ENCODE peak calls at places on chromosome 20, in six cellular contexts. E is ovary, G is PC-9, F is Panc1, O is neural progenitor cell, K is cardiac fibroblast. U is an unnamed sample.

GRCh38 chr20:37120497-37120896 is 24.7 kb upstream of the RBL1 start:
- DNase-seq in E (no peak), G (no peak), F (no peak), O (no peak), K (no peak), U (no peak)

GRCh38 chr20:31605902-31606677 is 1.0 kb downstream of the ID1 start:
- DNase-seq in E (peak; percentile 58), G (no peak), F (no peak), O (peak; percentile 69), K (peak; percentile 32), U (no peak)

GRCh38 chr20:41139227-41140093 is 2.1 kb downstream of the PLCG1 start:
- DNase-seq in E (no peak), G (no peak), F (no peak), O (no peak), K (no peak), U (no peak)

GRCh38 chr20:62248890-62249560 is 10.7 kb downstream of the OSBPL2 start:
- DNase-seq in E (no peak), G (no peak), F (no peak), O (no peak), K (no peak), U (no peak)

GRCh38 chr20:39328347-39328746 is 366.2 kb downstream of the DHX35 start:
- DNase-seq in E (no peak), G (no peak), F (no peak), O (no peak), K (no peak), U (no peak)

GRCh38 chr20:20084296-20084752 is 32.0 kb downstream of the CFAP61 start:
- DNase-seq in E (no peak), G (no peak), F (no peak), O (no peak), K (no peak), U (no peak)

GRCh38 chr20:46581386-46581785 is 30.9 kb upstream of the OCSTAMP start:
- DNase-seq in E (no peak), G (no peak), F (no peak), O (no peak), K (no peak), U (no peak)

GRCh38 chr20:18138266-18138582 is 561 bp downstream of the KAT14 start:
- DNase-seq in E (no peak), G (no peak), F (no peak), O (no peak), K (no peak), U (no peak)

GRCh38 chr20:35055445-35056276 is 36.9 kb downstream of the TRPC4AP start:
- DNase-seq in E (no peak), G (no peak), F (no peak), O (no peak), K (peak; percentile 70), U (no peak)

GRCh38 chr20:5770987-5771318 is 20.8 kb downstream of the SHLD1 start:
- DNase-seq in E (no peak), G (no peak), F (no peak), O (no peak), K (no peak), U (no peak)

GRCh38 chr20:33065785-33066184 is 12.1 kb downstream of the BPIFB3 start:
- DNase-seq in E (no peak), G (no peak), F (no peak), O (no peak), K (no peak), U (no peak)

DNA sequence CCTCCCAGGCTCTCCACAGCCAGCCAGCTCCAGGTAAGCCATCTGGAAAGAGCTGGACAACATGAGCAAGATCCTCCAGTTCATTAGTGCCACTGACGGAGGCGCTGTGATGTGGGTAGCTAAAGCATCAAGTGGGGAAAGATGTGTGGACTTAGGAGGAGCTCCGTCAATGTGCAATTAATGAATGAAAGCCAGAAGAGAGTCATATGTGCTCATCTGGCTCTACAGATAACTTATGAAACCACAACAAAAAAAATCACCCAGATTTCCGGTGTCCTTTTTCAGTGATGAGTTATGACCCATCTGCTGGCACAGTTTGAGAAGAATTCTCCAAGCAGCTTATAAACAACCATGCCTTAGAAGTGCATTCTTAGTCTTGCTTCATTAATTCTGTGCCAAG is 311.7 kb upstream of the PLCB4 start:
- DNase-seq in E (no peak), G (no peak), F (no peak), O (no peak), K (peak; percentile 84), U (no peak)
- TF ChIP-seq CTCF in E (no peak), G (no peak), F (no peak), O (no peak), K (peak; percentile 2), U (no peak)

GRCh38 chr20:22582960-22583772 is 1.2 kb downstream of the FOXA2 start:
- DNase-seq in E (no peak), G (no peak), F (no peak), O (peak; percentile 66), K (no peak), U (no peak)

GRCh38 chr20:22579711-22580697 is 4.4 kb downstream of the FOXA2 start:
- DNase-seq in E (no peak), G (no peak), F (no peak), O (peak; percentile 45), K (no peak), U (no peak)

GRCh38 chr20:22582386-22582959 is 1.9 kb downstream of the FOXA2 start:
- DNase-seq in E (no peak), G (no peak), F (no peak), O (peak; percentile 45), K (no peak), U (no peak)

GRCh38 chr20:22583773-22584629 is at the start of gene FOXA2:
- DNase-seq in E (no peak), G (no peak), F (no peak), O (peak; percentile 61), K (no peak), U (no peak)

DNA sequence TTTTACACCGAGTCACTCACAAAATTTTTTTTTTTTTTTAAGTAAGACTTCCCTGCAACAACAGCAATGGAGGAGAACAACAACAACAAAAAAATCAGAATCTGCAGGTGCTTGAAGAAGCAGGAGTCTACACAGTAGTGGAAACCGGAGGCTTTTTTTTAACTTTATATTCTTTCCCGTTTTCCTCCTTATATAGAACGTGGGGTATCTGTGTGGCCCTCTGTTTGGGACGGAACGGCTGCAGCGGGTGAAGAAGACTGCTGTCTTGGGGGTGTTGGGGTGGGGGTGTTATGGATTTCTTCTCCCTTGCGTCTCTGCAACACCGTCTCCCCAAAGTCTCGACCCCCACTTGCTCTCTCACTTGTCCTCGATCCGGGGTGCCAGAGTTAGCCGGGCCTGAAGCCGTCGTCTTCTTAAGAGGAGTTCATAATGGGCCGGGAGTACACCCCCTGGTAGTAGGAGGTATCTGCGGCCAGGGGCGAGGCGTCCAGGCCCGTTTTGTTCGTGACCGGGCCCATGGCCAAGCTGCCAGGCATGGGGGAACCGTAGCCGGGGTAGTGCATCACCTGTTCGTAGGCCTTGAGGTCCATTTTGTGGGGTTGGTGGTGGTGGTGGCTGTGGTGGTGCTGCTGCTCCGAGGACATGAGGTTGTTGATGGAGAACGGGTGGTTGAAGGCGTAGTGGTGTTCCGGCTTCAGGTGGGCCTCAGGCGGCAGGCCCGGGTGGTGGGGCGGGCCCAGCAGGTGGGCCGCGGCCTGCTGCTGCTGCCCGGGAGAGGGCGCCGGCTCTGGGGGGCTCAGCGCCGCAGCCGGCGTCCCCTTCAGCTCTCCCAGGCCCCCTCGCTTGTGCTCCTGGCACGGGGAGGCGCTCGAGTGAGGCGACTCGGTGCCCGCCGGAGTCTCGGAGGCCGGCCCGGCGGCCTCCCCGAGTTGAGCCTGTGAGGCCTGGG is 2.7 kb downstream of the FOXA2 start:
- DNase-seq in E (no peak), G (no peak), F (no peak), O (peak; percentile 61), K (no peak), U (no peak)
- TF ChIP-seq CTCF in E (no peak), G (no peak), F (peak; percentile 52), O (peak; percentile 15), K (no peak), U (no peak)

GRCh38 chr20:57244627-57245214 is 21.7 kb downstream of the BMP7 start:
- DNase-seq in E (no peak), G (no peak), F (no peak), O (peak; percentile 44), K (no peak), U (no peak)
- TF ChIP-seq CTCF in E (no peak), G (peak; percentile 36), F (peak; percentile 49), O (peak; percentile 23), K (no peak), U (no peak)

DNA sequence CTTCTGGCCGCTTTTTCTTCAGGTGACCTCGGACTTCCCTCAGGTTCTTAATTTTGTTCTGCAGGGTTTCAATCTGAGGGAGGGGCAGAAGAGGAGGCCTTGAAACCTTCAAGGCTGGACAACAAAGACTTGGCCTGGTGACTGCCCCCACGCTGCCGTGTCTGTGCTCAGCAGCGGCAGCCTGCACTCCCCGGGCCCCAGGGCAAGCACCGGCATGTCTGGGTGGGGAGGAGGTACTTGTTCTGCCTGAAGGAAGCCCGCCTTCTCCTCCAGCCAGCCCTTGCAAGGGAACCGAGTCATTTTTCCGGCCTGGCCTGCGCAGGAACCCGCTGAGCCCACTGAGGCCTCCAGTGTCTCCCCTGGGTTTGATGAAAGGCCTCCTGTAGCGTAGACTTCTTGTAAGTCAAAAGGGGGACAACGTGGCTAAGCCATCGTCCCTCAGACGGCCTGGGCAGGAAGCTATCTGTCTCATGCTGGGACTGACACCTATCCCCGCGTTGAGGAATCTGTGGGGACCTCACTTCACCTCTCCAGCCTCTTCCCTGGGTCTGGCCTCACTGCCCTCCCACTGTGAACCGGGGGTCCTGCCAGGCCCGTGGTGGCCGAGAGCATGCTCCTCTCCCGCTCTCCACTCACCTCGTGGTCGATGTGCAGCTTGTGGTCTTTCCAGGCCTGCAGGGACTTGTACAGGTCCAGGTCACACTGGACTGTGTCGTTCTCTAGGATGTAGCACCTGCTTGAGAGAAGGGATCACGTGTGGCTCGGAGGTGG is 119.9 kb downstream of the SULF2 start:
- DNase-seq in E (peak; percentile 60), G (no peak), F (no peak), O (no peak), K (no peak), U (no peak)
- TF ChIP-seq CTCF in E (no peak), G (no peak), F (no peak), O (no peak), K (no peak), U (no peak)

DNA sequence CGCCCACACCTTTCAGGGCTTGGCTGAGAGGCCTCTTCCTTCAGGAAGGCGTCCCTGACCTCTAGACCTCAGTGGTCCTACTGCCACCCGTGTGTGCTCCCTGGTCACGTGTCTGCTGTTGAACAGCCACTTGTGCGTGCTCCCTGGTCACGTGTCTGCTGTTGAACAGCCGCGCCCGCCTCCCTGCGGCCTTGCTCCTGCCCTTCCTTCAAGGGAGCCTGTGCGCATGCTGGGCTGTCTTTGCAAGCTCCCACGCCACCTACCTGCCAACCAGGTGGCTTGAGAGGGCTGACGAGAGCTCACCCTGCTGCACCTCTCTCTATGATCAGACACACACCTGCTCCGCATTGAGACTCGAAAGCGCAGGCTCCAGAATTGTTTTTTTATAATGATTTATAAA is 179.3 kb downstream of the BMP7 start:
- DNase-seq in E (no peak), G (no peak), F (no peak), O (no peak), K (no peak), U (no peak)
- TF ChIP-seq CTCF in E (no peak), G (peak; percentile 22), F (no peak), O (no peak), K (no peak), U (no peak)

GRCh38 chr20:44643154-44643519 is 8.4 kb downstream of the ADA start:
- DNase-seq in E (no peak), G (no peak), F (no peak), O (no peak), K (no peak), U (no peak)
- TF ChIP-seq CTCF in E (no peak), G (no peak), F (no peak), O (no peak), K (no peak), U (no peak)

U was measured in omental fat pad.